ENCODE peak calls at places on chromosome 19, in six cellular contexts. B is breast epithelium, F is fibroblast of the aortic adventitia, T is body of pancreas, U is cardiac fibroblast, M is lung. C is an unnamed sample.

GRCh38 chr19:10797541-10798256 is 38.3 kb downstream of the TMED1 start:
- DNase-seq in B (no peak), F (no peak), T (no peak), U (peak; percentile 15), M (no peak), C (no peak)

GRCh38 chr19:7460562-7460966 is 28.3 kb downstream of the PEX11G start:
- DNase-seq in B (no peak), F (peak; percentile 33), T (no peak), U (peak; percentile 85), M (no peak), C (peak; percentile 33)

GRCh38 chr19:6728346-6728745 is 7.9 kb upstream of the C3 start:
- DNase-seq in B (no peak), F (no peak), T (no peak), U (no peak), M (no peak), C (no peak)

GRCh38 chr19:48615145-48616040 is 517 bp upstream of the FAM83E start:
- DNase-seq in B (no peak), F (no peak), T (no peak), U (no peak), M (no peak), C (no peak)

GRCh38 chr19:5563008-5563431 is 4.7 kb downstream of the TINCR start:
- DNase-seq in B (no peak), F (no peak), T (no peak), U (no peak), M (no peak), C (no peak)

GRCh38 chr19:51751655-51752054 is at the start of gene FPR1:
- DNase-seq in B (no peak), F (peak; percentile 25), T (no peak), U (peak; percentile 90), M (no peak), C (peak; percentile 52)

GRCh38 chr19:13579388-13580060 is 73.2 kb upstream of the CACNA1A start:
- DNase-seq in B (no peak), F (peak; percentile 93), T (no peak), U (peak; percentile 72), M (no peak), C (no peak)

GRCh38 chr19:6133231-6133630 is 2.2 kb upstream of the ACSBG2 start:
- DNase-seq in B (no peak), F (no peak), T (no peak), U (no peak), M (no peak), C (no peak)

GRCh38 chr19:10615429-10616023 is 9.8 kb upstream of the SLC44A2 start:
- DNase-seq in B (no peak), F (no peak), T (no peak), U (no peak), M (no peak), C (no peak)

DNA sequence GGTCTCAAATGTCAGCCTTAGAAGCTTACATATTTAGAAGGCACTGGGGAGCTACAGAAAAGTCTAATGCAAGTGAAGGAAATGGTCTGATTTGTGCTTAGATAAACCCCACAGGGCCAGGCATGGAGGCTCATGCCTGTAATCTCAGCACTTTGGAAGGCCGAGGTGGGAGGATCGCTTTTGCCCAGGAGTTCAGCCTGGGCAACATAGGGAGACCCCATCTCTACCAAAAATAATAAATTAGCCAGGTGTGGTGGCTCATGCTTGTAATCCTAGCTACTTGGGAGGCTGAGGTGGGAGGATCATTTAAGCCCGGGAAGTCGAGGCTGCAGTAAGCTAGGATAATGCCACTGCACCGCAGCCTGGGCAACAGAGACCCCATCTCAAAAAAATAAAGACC is 2.7 kb upstream of the DLL3 start:
- DNase-seq in B (no peak), F (no peak), T (no peak), U (no peak), M (no peak), C (no peak)
- H3K4me3 ChIP-seq in B (no peak overlapping the region), F (no peak overlapping the region), T (no peak overlapping the region), U (no peak overlapping the region), M (no peak overlapping the region), C (no peak overlapping the region)

DNA sequence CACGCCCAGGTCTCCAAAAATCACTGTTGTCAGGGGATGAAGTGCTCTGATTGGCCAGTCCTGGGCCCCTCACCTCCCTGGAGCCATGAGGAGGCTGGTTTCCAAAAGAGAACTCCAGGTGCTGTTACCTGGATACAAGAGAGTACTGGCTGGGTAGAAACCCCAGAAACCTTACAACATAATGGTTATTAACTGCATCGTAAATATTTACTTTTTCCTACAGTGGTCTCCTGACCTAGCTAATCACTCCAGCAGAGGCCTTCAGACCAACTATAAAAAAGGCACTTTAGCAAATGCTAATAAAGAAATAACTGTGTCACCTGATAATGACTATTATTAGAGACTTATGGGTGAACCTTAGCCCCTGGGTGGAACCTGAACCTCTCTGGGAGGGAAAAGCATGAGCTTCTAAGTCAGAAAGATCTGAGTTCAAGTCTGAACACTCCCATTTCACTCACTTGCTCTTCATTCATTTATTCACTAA is 1.5 kb upstream of the IGSF23 start:
- DNase-seq in B (no peak), F (no peak), T (no peak), U (no peak), M (peak; percentile 49), C (peak; percentile 32)
- TF ChIP-seq CTCF in B (no peak), F (no peak), T (no peak), U (no peak), M (no peak), C (no peak)

DNA sequence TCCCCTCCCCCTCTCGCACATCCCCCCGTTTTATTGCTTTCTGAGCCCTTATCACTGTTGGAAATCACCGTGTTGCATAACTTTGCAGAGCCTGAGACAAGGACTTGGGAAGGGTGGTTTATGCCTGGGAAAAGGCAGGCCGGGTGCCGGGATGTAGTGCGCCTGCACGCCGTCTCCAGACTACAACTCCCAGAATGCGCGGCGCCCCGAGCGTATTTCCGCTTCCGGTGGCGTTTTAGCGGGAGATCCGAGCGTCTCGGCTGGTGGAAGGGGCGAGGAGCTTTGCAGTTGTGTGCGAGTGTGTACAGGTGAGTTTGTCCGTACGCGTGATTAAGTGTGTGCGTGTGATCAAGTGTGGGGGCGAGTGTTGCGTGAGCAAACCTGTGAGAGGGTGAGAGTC is 75.4 kb downstream of the PEG3 start:
- DNase-seq in B (peak; percentile 23), F (no peak), T (peak; percentile 58), U (peak; percentile 8), M (peak; percentile 55), C (peak; percentile 0)
- H3K4me3 ChIP-seq in B (peak overlapping the region; percentile 39), F (no peak overlapping the region), T (peak overlapping the region; percentile 11), U (peak overlapping the region; percentile 13), M (peak overlapping the region; percentile 64), C (no peak overlapping the region)

GRCh38 chr19:283395-283794 is 7.8 kb downstream of the PLPP2 start:
- DNase-seq in B (no peak), F (no peak), T (no peak), U (no peak), M (no peak), C (no peak)

GRCh38 chr19:280541-281007 is 10.6 kb downstream of the PLPP2 start:
- DNase-seq in B (no peak), F (no peak), T (no peak), U (no peak), M (no peak), C (no peak)

GRCh38 chr19:282501-282900 is 8.7 kb downstream of the PLPP2 start:
- DNase-seq in B (no peak), F (no peak), T (no peak), U (no peak), M (no peak), C (no peak)

GRCh38 chr19:281156-281853 is 9.9 kb downstream of the PLPP2 start:
- DNase-seq in B (no peak), F (no peak), T (no peak), U (no peak), M (no peak), C (no peak)

GRCh38 chr19:281992-282391 is 9.2 kb downstream of the PLPP2 start:
- DNase-seq in B (no peak), F (no peak), T (no peak), U (no peak), M (no peak), C (no peak)
- TF ChIP-seq CTCF in B (no peak), F (no peak), T (no peak), U (no peak), M (no peak), C (no peak)

GRCh38 chr19:35375505-35376307 is 4.8 kb downstream of the GPR42 start:
- DNase-seq in B (no peak), F (no peak), T (no peak), U (no peak), M (no peak), C (no peak)
- H3K4me3 ChIP-seq in B (no peak overlapping the region), F (no peak overlapping the region), T (no peak overlapping the region), U (no peak overlapping the region), M (no peak overlapping the region), C (no peak overlapping the region)

GRCh38 chr19:58228584-58229254 is at the start of gene ZNF544:
- DNase-seq in B (peak; percentile 41), F (peak; percentile 54), T (peak; percentile 69), U (peak; percentile 75), M (peak; percentile 72), C (peak; percentile 76)

GRCh38 chr19:58227964-58228583 is 640 bp upstream of the ZNF544 start:
- DNase-seq in B (no peak), F (no peak), T (no peak), U (no peak), M (no peak), C (no peak)

GRCh38 chr19:58229255-58229639 is 533 bp downstream of the ZNF544 start:
- DNase-seq in B (no peak), F (peak; percentile 7), T (no peak), U (peak; percentile 37), M (no peak), C (peak; percentile 30)
- TF ChIP-seq CTCF in B (no peak), F (peak; percentile 27), T (no peak), U (peak; percentile 50), M (no peak), C (peak; percentile 9)

GRCh38 chr19:55165952-55166529 is 372 bp downstream of the DNAAF3 start:
- DNase-seq in B (peak; percentile 32), F (peak; percentile 74), T (peak; percentile 60), U (peak; percentile 79), M (peak; percentile 72), C (peak; percentile 65)
- H3K4me3 ChIP-seq in B (peak overlapping the region; percentile 29), F (peak overlapping the region; percentile 75), T (peak overlapping the region; percentile 50), U (peak overlapping the region; percentile 58), M (no peak overlapping the region), C (peak overlapping the region; percentile 67)

DNA sequence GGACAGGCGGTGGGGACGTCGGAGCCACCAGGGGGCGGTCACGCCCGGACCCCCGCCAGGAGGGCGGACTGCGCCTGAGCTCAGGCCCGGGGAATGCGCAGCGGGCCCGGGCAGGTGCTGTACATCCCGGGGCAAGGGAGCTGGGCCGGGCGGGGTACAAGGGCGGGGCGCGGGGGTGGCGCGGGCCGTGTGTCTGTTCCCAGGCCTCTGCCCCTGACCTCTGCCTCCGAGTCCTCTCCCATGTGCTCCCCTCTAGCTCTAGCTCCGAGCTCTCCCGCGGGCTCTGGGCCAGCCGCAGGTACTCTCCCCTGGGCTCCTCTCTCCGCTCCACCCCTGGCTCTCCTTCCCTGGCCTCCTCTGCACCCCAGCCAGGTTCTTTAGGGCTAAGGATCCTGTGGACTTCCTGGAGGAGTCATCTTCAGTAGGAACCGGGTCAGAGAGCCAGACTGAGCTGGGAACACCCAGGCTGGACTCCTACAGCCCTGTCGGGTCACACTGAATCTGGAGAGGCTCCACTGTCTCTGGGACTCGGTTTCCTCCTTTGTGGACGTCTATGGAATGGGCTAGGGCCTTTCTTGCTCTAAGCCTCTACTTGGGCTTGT is 2.3 kb downstream of the PPP1R13L start:
- DNase-seq in B (peak; percentile 72), F (no peak), T (peak; percentile 65), U (peak; percentile 38), M (peak; percentile 48), C (peak; percentile 23)
- TF ChIP-seq CTCF in B (no peak), F (peak; percentile 29), T (peak; percentile 79), U (no peak), M (no peak), C (peak; percentile 59)